ENCODE peak calls at places on chromosomes 2 and 18, in six cellular contexts. One of them, this sample, is unnamed.

GRCh38 chr2:233800231-233800630 is 22.1 kb downstream of the MROH2A start:
- DNase-seq in endothelial cell: no peak
- DNase-seq in AG10803: no peak
- DNase-seq in IMR-90: no peak
- DNase-seq in epithelial cell of esophagus: no peak
- DNase-seq in GM23338: no peak
- DNase-seq in this sample: no peak

GRCh38 chr2:209145941-209146681 is 277.7 kb upstream of the MAP2 start:
- DNase-seq in endothelial cell: no peak
- DNase-seq in epithelial cell of esophagus: no peak
- DNase-seq in IMR-90: no peak
- DNase-seq in GM23338: peak
- DNase-seq in AG10803: no peak
- DNase-seq in this sample: no peak

GRCh38 chr2:26666671-26667070 is 25.5 kb upstream of the CIB4 start:
- DNase-seq in AG10803: no peak
- DNase-seq in epithelial cell of esophagus: no peak
- DNase-seq in endothelial cell: no peak
- DNase-seq in GM23338: no peak
- DNase-seq in IMR-90: peak
- DNase-seq in this sample: no peak

GRCh38 chr2:69216535-69217332 is 170.3 kb downstream of the GFPT1 start:
- DNase-seq in epithelial cell of esophagus: no peak
- DNase-seq in endothelial cell: no peak
- DNase-seq in AG10803: peak
- DNase-seq in IMR-90: peak
- DNase-seq in GM23338: no peak
- DNase-seq in this sample: no peak

GRCh38 chr2:133680399-133681044 is 112.3 kb upstream of the NCKAP5 start:
- DNase-seq in AG10803: no peak
- DNase-seq in epithelial cell of esophagus: no peak
- DNase-seq in IMR-90: no peak
- DNase-seq in GM23338: no peak
- DNase-seq in endothelial cell: no peak
- DNase-seq in this sample: no peak

GRCh38 chr2:174124171-174124570 is 124.2 kb downstream of the OLA1 start:
- DNase-seq in epithelial cell of esophagus: no peak
- DNase-seq in IMR-90: peak
- DNase-seq in GM23338: peak
- DNase-seq in AG10803: no peak
- DNase-seq in endothelial cell: no peak
- DNase-seq in this sample: no peak

GRCh38 chr18:78973357-78974083 is 6.1 kb upstream of the SALL3 start:
- DNase-seq in IMR-90: no peak
- DNase-seq in epithelial cell of esophagus: no peak
- DNase-seq in endothelial cell: no peak
- DNase-seq in AG10803: no peak
- DNase-seq in GM23338: no peak
- DNase-seq in this sample: no peak

GRCh38 chr2:86476092-86476491 is 34.9 kb downstream of the KDM3A start:
- DNase-seq in GM23338: no peak
- DNase-seq in IMR-90: peak
- DNase-seq in AG10803: peak
- DNase-seq in endothelial cell: no peak
- DNase-seq in epithelial cell of esophagus: no peak
- DNase-seq in this sample: no peak

GRCh38 chr2:231632559-231633142 is 40.0 kb downstream of the TEX44 start:
- DNase-seq in endothelial cell: no peak
- DNase-seq in epithelial cell of esophagus: no peak
- DNase-seq in GM23338: no peak
- DNase-seq in IMR-90: peak
- DNase-seq in AG10803: peak
- DNase-seq in this sample: no peak

DNA sequence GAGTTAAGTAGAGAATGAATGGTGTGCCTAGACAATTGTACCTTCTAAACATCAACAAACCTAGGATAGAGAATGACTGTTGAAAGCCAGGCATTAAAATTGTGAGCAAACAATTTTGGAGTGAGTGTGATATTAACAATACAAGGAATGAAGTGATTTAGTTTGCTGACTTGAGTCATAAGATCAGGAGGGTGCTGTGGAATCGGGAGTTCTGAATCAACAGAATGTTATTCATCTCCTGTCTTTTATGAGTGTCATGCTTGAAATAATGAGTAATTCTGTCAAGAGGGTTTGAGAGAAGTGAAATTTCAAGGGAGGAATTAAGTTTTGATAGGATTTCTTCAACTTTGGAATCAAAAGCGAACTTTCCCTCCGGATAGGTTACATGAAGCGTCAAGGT is 214.4 kb upstream of the DSEL start:
- DNase-seq in IMR-90: peak
- DNase-seq in endothelial cell: no peak
- DNase-seq in AG10803: peak
- DNase-seq in epithelial cell of esophagus: peak
- DNase-seq in GM23338: no peak
- DNase-seq in this sample: no peak
- TF ChIP-seq CTCF in IMR-90: no peak
- TF ChIP-seq CTCF in endothelial cell: no peak
- TF ChIP-seq CTCF in AG10803: no peak
- TF ChIP-seq CTCF in epithelial cell of esophagus: no peak
- TF ChIP-seq CTCF in GM23338: no peak
- TF ChIP-seq CTCF in this sample: no peak

GRCh38 chr18:44723366-44723765 is 42.7 kb downstream of the SETBP1 start:
- DNase-seq in IMR-90: no peak
- DNase-seq in endothelial cell: no peak
- DNase-seq in AG10803: no peak
- DNase-seq in GM23338: no peak
- DNase-seq in epithelial cell of esophagus: no peak
- DNase-seq in this sample: no peak
- TF ChIP-seq CTCF in IMR-90: no peak
- TF ChIP-seq CTCF in endothelial cell: no peak
- TF ChIP-seq CTCF in AG10803: no peak
- TF ChIP-seq CTCF in GM23338: no peak
- TF ChIP-seq CTCF in epithelial cell of esophagus: no peak
- TF ChIP-seq CTCF in this sample: no peak

DNA sequence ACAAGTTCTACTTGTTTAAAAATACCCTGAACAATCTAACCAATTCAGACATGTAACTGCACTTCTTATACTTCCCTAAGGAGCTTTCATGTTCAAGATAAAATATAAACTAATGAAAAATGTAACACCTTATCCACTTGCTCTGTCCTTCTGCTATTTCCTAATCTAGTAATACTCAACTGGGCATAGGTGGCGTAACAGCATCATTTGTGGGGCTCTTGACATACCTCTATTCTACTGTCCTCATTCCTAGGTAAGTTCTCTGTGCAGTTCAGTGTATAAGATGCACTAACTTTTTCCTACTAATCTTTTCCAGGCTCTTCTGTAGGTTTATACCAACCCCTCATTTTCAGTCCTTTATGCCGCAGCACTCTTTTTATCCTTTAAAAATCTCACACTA is 36.7 kb downstream of the PRKD3 start:
- DNase-seq in epithelial cell of esophagus: peak
- DNase-seq in IMR-90: no peak
- DNase-seq in GM23338: peak
- DNase-seq in AG10803: no peak
- DNase-seq in endothelial cell: no peak
- DNase-seq in this sample: no peak
- TF ChIP-seq CTCF in epithelial cell of esophagus: peak
- TF ChIP-seq CTCF in IMR-90: no peak
- TF ChIP-seq CTCF in GM23338: peak
- TF ChIP-seq CTCF in AG10803: no peak
- TF ChIP-seq CTCF in endothelial cell: no peak
- TF ChIP-seq CTCF in this sample: peak

GRCh38 chr18:49179222-49179621 is 228.5 kb upstream of the SMAD7 start:
- DNase-seq in endothelial cell: no peak
- DNase-seq in GM23338: no peak
- DNase-seq in IMR-90: no peak
- DNase-seq in AG10803: no peak
- DNase-seq in epithelial cell of esophagus: no peak
- DNase-seq in this sample: no peak

GRCh38 chr18:49175476-49175875 is 224.7 kb upstream of the SMAD7 start:
- DNase-seq in AG10803: no peak
- DNase-seq in GM23338: no peak
- DNase-seq in endothelial cell: no peak
- DNase-seq in IMR-90: no peak
- DNase-seq in epithelial cell of esophagus: no peak
- DNase-seq in this sample: no peak

GRCh38 chr18:49177071-49177470 is 226.3 kb upstream of the SMAD7 start:
- DNase-seq in endothelial cell: no peak
- DNase-seq in epithelial cell of esophagus: no peak
- DNase-seq in GM23338: no peak
- DNase-seq in IMR-90: no peak
- DNase-seq in AG10803: no peak
- DNase-seq in this sample: no peak

GRCh38 chr18:49177812-49178211 is 227.0 kb upstream of the SMAD7 start:
- DNase-seq in epithelial cell of esophagus: peak
- DNase-seq in IMR-90: peak
- DNase-seq in GM23338: no peak
- DNase-seq in AG10803: peak
- DNase-seq in endothelial cell: no peak
- DNase-seq in this sample: no peak

GRCh38 chr18:49178736-49179135 is 228.0 kb upstream of the SMAD7 start:
- DNase-seq in epithelial cell of esophagus: peak
- DNase-seq in endothelial cell: peak
- DNase-seq in GM23338: peak
- DNase-seq in AG10803: peak
- DNase-seq in IMR-90: peak
- DNase-seq in this sample: no peak
- TF ChIP-seq CTCF in epithelial cell of esophagus: peak
- TF ChIP-seq CTCF in endothelial cell: peak
- TF ChIP-seq CTCF in GM23338: peak
- TF ChIP-seq CTCF in AG10803: peak
- TF ChIP-seq CTCF in IMR-90: peak
- TF ChIP-seq CTCF in this sample: peak

DNA sequence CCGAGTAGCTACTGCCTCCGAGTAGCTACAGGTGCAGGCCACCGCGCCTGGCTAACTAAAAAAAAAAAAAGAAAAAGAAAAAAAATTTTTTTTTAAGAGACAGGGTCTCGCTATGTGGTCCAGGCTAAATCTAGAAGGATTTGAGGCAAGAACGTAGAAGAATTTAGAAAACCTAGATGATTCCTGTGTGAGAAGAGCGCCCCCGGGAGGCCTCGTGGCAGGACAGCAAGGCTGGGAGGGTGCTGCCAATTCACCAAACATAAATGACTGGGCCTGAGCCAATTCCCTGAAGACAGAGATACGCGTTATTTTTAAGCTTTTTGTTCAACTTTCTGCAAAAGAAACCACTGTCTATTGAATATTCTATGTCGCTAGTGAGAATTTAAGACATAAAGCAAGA is 90.1 kb upstream of the TGFA start:
- DNase-seq in epithelial cell of esophagus: peak
- DNase-seq in IMR-90: no peak
- DNase-seq in GM23338: peak
- DNase-seq in AG10803: no peak
- DNase-seq in endothelial cell: peak
- DNase-seq in this sample: no peak
- TF ChIP-seq CTCF in epithelial cell of esophagus: peak
- TF ChIP-seq CTCF in IMR-90: no peak
- TF ChIP-seq CTCF in GM23338: peak
- TF ChIP-seq CTCF in AG10803: peak
- TF ChIP-seq CTCF in endothelial cell: peak
- TF ChIP-seq CTCF in this sample: no peak

This sample was measured in osteocyte.